ENCODE peak calls at places on chromosome 20, in five cellular contexts. R, I, L, X and U are unnamed samples.

GRCh38 chr20:2984028-2984501 is 59.4 kb upstream of the GNRH2 start:
- DNase-seq in R (no peak), I (no peak), L (no peak), X (peak; percentile 55), U (no peak)

GRCh38 chr20:667351-668034 is 8.1 kb downstream of the SCRT2 start:
- DNase-seq in R (peak; percentile 83), I (peak; percentile 54), L (no peak), X (peak; percentile 45), U (peak; percentile 47)

GRCh38 chr20:49386848-49387605 is 95.4 kb downstream of the KCNB1 start:
- DNase-seq in R (no peak), I (no peak), L (no peak), X (no peak), U (no peak)

GRCh38 chr20:21982559-21982958 is 277.1 kb downstream of the PAX1 start:
- DNase-seq in R (no peak), I (no peak), L (no peak), X (no peak), U (no peak)

GRCh38 chr20:40900816-40901215 is 127.8 kb upstream of the TOP1 start:
- DNase-seq in R (no peak), I (no peak), L (no peak), X (no peak), U (no peak)

GRCh38 chr20:38760978-38761377 is 12.7 kb downstream of the ACTR5 start:
- DNase-seq in R (no peak), I (no peak), L (no peak), X (no peak), U (no peak)

GRCh38 chr20:14189794-14190402 is 147.5 kb downstream of the FLRT3 start:
- DNase-seq in R (no peak), I (no peak), L (peak; percentile 31), X (peak; percentile 46), U (peak; percentile 35)

GRCh38 chr20:61737812-61738443 is 327.8 kb downstream of the TAF4 start:
- DNase-seq in R (no peak), I (no peak), L (no peak), X (no peak), U (no peak)

GRCh38 chr20:34579191-34579661 is 20.7 kb downstream of the MAP1LC3A start:
- DNase-seq in R (no peak), I (peak; percentile 83), L (peak; percentile 28), X (no peak), U (peak; percentile 94)

GRCh38 chr20:33211817-33212424 is 5.2 kb upstream of the BPIFA3 start:
- DNase-seq in R (no peak), I (peak; percentile 8), L (peak; percentile 61), X (peak; percentile 18), U (peak; percentile 85)

GRCh38 chr20:7841967-7842301 is 98.3 kb downstream of the HAO1 start:
- DNase-seq in R (no peak), I (no peak), L (no peak), X (no peak), U (peak; percentile 84)

GRCh38 chr20:34643919-34644318 is 33.0 kb downstream of the PIGU start:
- DNase-seq in R (no peak), I (no peak), L (no peak), X (no peak), U (no peak)

GRCh38 chr20:19017104-19017690 is 195.2 kb upstream of the SLC24A3 start:
- DNase-seq in R (no peak), I (no peak), L (no peak), X (no peak), U (no peak)

GRCh38 chr20:20174089-20174835 is 121.9 kb downstream of the CFAP61 start:
- DNase-seq in R (no peak), I (no peak), L (no peak), X (no peak), U (no peak)

GRCh38 chr20:23691675-23692074 is 2.8 kb upstream of the CST4 start:
- DNase-seq in R (no peak), I (no peak), L (no peak), X (no peak), U (no peak)

GRCh38 chr20:19501476-19502115 is 256.5 kb upstream of the RIN2 start:
- DNase-seq in R (no peak), I (no peak), L (no peak), X (no peak), U (no peak)

GRCh38 chr20:45085289-45085688 is 15.6 kb downstream of the KCNS1 start:
- DNase-seq in R (no peak), I (no peak), L (no peak), X (no peak), U (no peak)

GRCh38 chr20:31803552-31804291 is 15.4 kb upstream of the MYLK2 start:
- DNase-seq in R (no peak), I (no peak), L (no peak), X (no peak), U (no peak)

GRCh38 chr20:48718914-48719578 is 108.8 kb downstream of the PREX1 start:
- DNase-seq in R (no peak), I (peak; percentile 39), L (no peak), X (no peak), U (no peak)

GRCh38 chr20:38139919-38140753 is 24.9 kb downstream of the TGM2 start:
- DNase-seq in R (peak; percentile 51), I (peak; percentile 47), L (no peak), X (no peak), U (no peak)

GRCh38 chr20:48667889-48668413 is 159.8 kb downstream of the PREX1 start:
- DNase-seq in R (no peak), I (no peak), L (no peak), X (no peak), U (no peak)

GRCh38 chr20:19601133-19601810 is 156.8 kb upstream of the RIN2 start:
- DNase-seq in R (no peak), I (no peak), L (no peak), X (no peak), U (no peak)

GRCh38 chr20:59618131-59618530 is 13.8 kb downstream of the PHACTR3 start:
- DNase-seq in R (no peak), I (no peak), L (no peak), X (no peak), U (no peak)

GRCh38 chr20:36881331-36881730 is 5.4 kb downstream of the TLDC2 start:
- DNase-seq in R (no peak), I (no peak), L (no peak), X (no peak), U (no peak)

GRCh38 chr20:14698605-14699373 is 361.4 kb upstream of the FLRT3 start:
- DNase-seq in R (no peak), I (no peak), L (no peak), X (no peak), U (no peak)

GRCh38 chr20:24781061-24781980 is 167.7 kb upstream of the CST7 start:
- DNase-seq in R (peak; percentile 54), I (no peak), L (no peak), X (peak; percentile 66), U (peak; percentile 55)

GRCh38 chr20:24957326-24957996 is 8.4 kb downstream of the CST7 start:
- DNase-seq in R (no peak), I (no peak), L (no peak), X (no peak), U (no peak)

GRCh38 chr20:47456952-47457724 is 44.5 kb upstream of the NCOA3 start:
- DNase-seq in R (no peak), I (no peak), L (no peak), X (no peak), U (peak; percentile 85)

GRCh38 chr20:53515749-53516148 is 77.9 kb downstream of the ZNF217 start:
- DNase-seq in R (no peak), I (no peak), L (no peak), X (no peak), U (no peak)

GRCh38 chr20:7330850-7331249 is 563.4 kb downstream of the BMP2 start:
- DNase-seq in R (no peak), I (no peak), L (no peak), X (no peak), U (no peak)

GRCh38 chr20:16732506-16733152 is 2.8 kb downstream of the SNRPB2 start:
- DNase-seq in R (no peak), I (no peak), L (no peak), X (no peak), U (no peak)

GRCh38 chr20:37413023-37413334 is 67.0 kb downstream of the SRC start:
- DNase-seq in R (no peak), I (no peak), L (no peak), X (no peak), U (no peak)

GRCh38 chr20:31543966-31544598 is 29.8 kb downstream of the HM13 start:
- DNase-seq in R (no peak), I (no peak), L (no peak), X (no peak), U (peak; percentile 72)

GRCh38 chr20:568097-568864 is 24.7 kb upstream of the CSNK2A1 start:
- DNase-seq in R (no peak), I (no peak), L (no peak), X (no peak), U (no peak)

GRCh38 chr20:2616634-2617033 is 35.8 kb upstream of the NOP56 start:
- DNase-seq in R (no peak), I (no peak), L (no peak), X (no peak), U (no peak)

GRCh38 chr20:10171864-10172751 is 46.5 kb upstream of the SNAP25 start:
- DNase-seq in R (peak; percentile 72), I (peak; percentile 22), L (no peak), X (no peak), U (peak; percentile 41)
- H3K27ac ChIP-seq in R (no peak overlapping the region), I (no peak overlapping the region), L (no peak overlapping the region), X (no peak overlapping the region), U (no peak overlapping the region)

DNA sequence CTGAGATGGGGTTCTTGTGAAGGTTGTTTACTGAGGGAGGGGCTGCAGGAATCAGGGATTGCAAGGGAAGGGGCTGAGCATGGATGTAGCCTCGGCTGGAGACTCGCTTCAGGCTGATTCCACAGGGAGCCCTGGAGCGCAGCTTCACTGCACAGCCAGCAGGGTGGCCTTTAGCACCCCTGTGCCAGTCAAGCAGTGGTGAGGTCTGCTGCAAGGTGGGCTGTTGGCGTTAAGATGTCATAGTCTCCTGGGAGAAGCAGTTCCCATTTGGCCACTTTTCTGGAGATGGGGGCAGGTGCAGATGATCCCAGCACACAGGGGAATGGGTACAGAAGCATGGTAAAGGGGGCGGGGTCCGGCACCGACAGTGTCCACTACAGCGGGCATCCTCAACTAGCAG is 126.3 kb downstream of the TOX2 start:
- DNase-seq in R (peak; percentile 33), I (no peak), L (no peak), X (no peak), U (no peak)
- TF ChIP-seq CTCF in R (no peak), I (no peak), L (peak; percentile 35), X (no peak), U (no peak)

GRCh38 chr20:56417911-56418310 is 5.9 kb downstream of the CASS4 start:
- DNase-seq in R (no peak), I (no peak), L (no peak), X (no peak), U (no peak)

GRCh38 chr20:56417402-56417801 is 5.3 kb downstream of the CASS4 start:
- DNase-seq in R (no peak), I (no peak), L (no peak), X (no peak), U (no peak)

GRCh38 chr20:56420028-56420427 is 8.0 kb downstream of the CASS4 start:
- DNase-seq in R (no peak), I (no peak), L (no peak), X (no peak), U (no peak)

GRCh38 chr20:56420940-56421688 is 9.1 kb downstream of the CASS4 start:
- DNase-seq in R (no peak), I (no peak), L (no peak), X (no peak), U (no peak)

GRCh38 chr20:56418385-56418861 is 6.4 kb downstream of the CASS4 start:
- DNase-seq in R (no peak), I (no peak), L (no peak), X (no peak), U (no peak)
- H3K27ac ChIP-seq in R (peak overlapping the region; percentile 80), I (peak overlapping the region; percentile 69), L (no peak overlapping the region), X (no peak overlapping the region), U (no peak overlapping the region)

GRCh38 chr20:4008877-4009276 is 6.5 kb downstream of the RNF24 start:
- DNase-seq in R (no peak), I (no peak), L (no peak), X (no peak), U (no peak)
- TF ChIP-seq CTCF in R (no peak), I (no peak), L (no peak), X (peak; percentile 6), U (no peak)